ENCODE peak calls at places on chromosomes 7 and 10, in eight cellular contexts. O, B, R, P, F, S, N and C are unnamed samples.

GRCh38 chr10:93259126-93259525 is 185.4 kb downstream of the CYP26A1 start:
- DNase-seq in O (no peak), B (no peak), R (no peak), P (no peak), F (no peak), S (no peak), N (no peak), C (no peak)

GRCh38 chr10:119005377-119006043 is 24.0 kb upstream of the NANOS1 start:
- DNase-seq in O (no peak), B (no peak), R (no peak), P (no peak), F (no peak), S (no peak), N (no peak), C (no peak)

GRCh38 chr7:157545681-157546060 is 208.9 kb downstream of the DNAJB6 start:
- DNase-seq in O (no peak), B (no peak), R (no peak), P (no peak), F (no peak), S (no peak), N (no peak), C (no peak)

GRCh38 chr7:4209126-4209525 is 473.0 kb upstream of the FOXK1 start:
- DNase-seq in O (no peak), B (no peak), R (no peak), P (no peak), F (no peak), S (no peak), N (no peak), C (no peak)

GRCh38 chr7:86950944-86951343 is 108.5 kb downstream of the ELAPOR2 start:
- DNase-seq in O (no peak), B (no peak), R (no peak), P (no peak), F (no peak), S (no peak), N (no peak), C (no peak)

GRCh38 chr7:148543-148931 is 43.8 kb upstream of the FAM20C start:
- DNase-seq in O (no peak), B (no peak), R (no peak), P (no peak), F (no peak), S (no peak), N (no peak), C (no peak)

GRCh38 chr10:43781480-43782361 is 133.0 kb upstream of the ZNF32 start:
- DNase-seq in O (peak), B (no peak), R (no peak), P (no peak), F (peak), S (no peak), N (no peak), C (no peak)

GRCh38 chr7:131480384-131481315 is 75.8 kb downstream of the PODXL start:
- DNase-seq in O (peak), B (no peak), R (no peak), P (no peak), F (peak), S (no peak), N (no peak), C (no peak)